ENCODE peak calls at places on chromosomes 4 and X, in nine cellular contexts. O is H9, X is GM06990, A is endothelial cell, Y is LNCaP clone FGC, I is fibroblast of lung, R is RWPE1, M is cardiac fibroblast, G is WTC11. H is an unnamed sample.

GRCh38 chrX:48475295-48475694 is 704 bp upstream of the FTSJ1 start:
- DNase-seq in G (no peak), M (no peak), I (no peak), X (no peak), A (no peak), O (no peak), Y (no peak), R (no peak), H (no peak)

GRCh38 chr4:37802068-37802666 is 24.3 kb upstream of the PGM2 start:
- DNase-seq in R (peak; percentile 64), M (peak; percentile 67), Y (peak; percentile 65), O (peak; percentile 80), I (peak; percentile 54), G (peak; percentile 39), X (no peak), A (peak; percentile 47), H (peak; percentile 45)

GRCh38 chr4:104524591-104524990 is 29.9 kb upstream of the CXXC4 start:
- DNase-seq in M (no peak), A (no peak), I (peak; percentile 73), R (peak; percentile 1), O (no peak), G (no peak), X (no peak), Y (no peak), H (no peak)

GRCh38 chr4:8574796-8575370 is 5.3 kb upstream of the GPR78 start:
- DNase-seq in I (no peak), X (no peak), M (no peak), R (no peak), Y (no peak), A (no peak), G (no peak), O (no peak), H (no peak)

GRCh38 chr4:1015179-1015578 is 3.8 kb downstream of the FGFRL1 start:
- DNase-seq in R (no peak), I (no peak), X (no peak), G (no peak), O (no peak), Y (no peak), M (no peak), A (no peak), H (no peak)

GRCh38 chr4:25523405-25523804 is 132.2 kb upstream of the SLC34A2 start:
- DNase-seq in I (peak; percentile 9), G (no peak), M (no peak), R (no peak), A (no peak), O (no peak), Y (no peak), X (no peak), H (no peak)

GRCh38 chrX:17859609-17860178 is 1.4 kb downstream of the RAI2 start:
- DNase-seq in O (no peak), G (peak; percentile 11), A (no peak), I (no peak), M (no peak), Y (no peak), X (no peak), R (no peak), H (no peak)

GRCh38 chr4:120049732-120050494 is 16.7 kb downstream of the MAD2L1 start:
- DNase-seq in I (peak; percentile 83), A (peak; percentile 88), M (peak; percentile 87), X (peak; percentile 40), Y (peak; percentile 38), O (peak; percentile 81), G (peak; percentile 85), R (peak; percentile 50), H (peak; percentile 87)

GRCh38 chr4:11418610-11419009 is 10.1 kb downstream of the HS3ST1 start:
- DNase-seq in R (no peak), X (no peak), G (no peak), I (no peak), Y (no peak), A (peak; percentile 26), M (no peak), O (no peak), H (no peak)

GRCh38 chr4:3352505-3352904 is 59.7 kb downstream of the RGS12 start:
- DNase-seq in G (no peak), I (no peak), A (no peak), R (no peak), X (no peak), M (no peak), O (no peak), Y (no peak), H (no peak)

DNA sequence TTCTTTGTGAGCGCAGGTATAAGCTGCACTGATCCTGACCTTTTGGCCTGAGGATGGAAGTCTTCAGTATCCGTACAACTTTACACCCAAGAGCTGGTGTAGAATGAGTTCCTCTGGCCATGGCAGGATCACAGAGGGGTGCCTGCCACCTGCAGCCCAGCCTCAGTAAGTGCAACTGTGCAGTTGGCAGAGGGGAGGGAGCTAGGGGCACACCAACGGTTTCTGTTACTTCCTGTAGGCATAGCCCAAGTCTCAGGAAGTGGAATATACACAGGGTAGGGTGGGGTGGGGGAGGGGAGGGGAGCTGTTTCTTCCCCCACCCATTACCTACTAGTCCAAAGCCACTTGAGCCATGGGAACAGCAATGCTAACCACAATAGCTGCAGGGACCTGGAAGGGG is 85.4 kb upstream of the GBA3 start:
- DNase-seq in G (peak; percentile 36), R (peak; percentile 42), O (peak; percentile 52), M (peak; percentile 63), X (peak; percentile 28), Y (peak; percentile 17), I (peak; percentile 41), A (peak; percentile 35), H (peak; percentile 28)
- TF ChIP-seq CTCF in G (no peak), R (peak; percentile 19), O (peak; percentile 51), M (peak; percentile 55), X (peak; percentile 36), Y (peak; percentile 93), I (peak; percentile 73), A (no peak), H (peak; percentile 55)

GRCh38 chr4:139184129-139184528 is 7.1 kb upstream of the ELF2 start:
- DNase-seq in X (no peak), A (no peak), O (no peak), Y (no peak), I (peak; percentile 37), R (no peak), G (no peak), M (peak; percentile 73), H (peak; percentile 55)
- TF ChIP-seq CTCF in X (peak; percentile 2), A (no peak), O (no peak), Y (peak; percentile 39), I (peak; percentile 32), R (peak; percentile 15), G (no peak), M (peak; percentile 3), H (peak; percentile 42)

DNA sequence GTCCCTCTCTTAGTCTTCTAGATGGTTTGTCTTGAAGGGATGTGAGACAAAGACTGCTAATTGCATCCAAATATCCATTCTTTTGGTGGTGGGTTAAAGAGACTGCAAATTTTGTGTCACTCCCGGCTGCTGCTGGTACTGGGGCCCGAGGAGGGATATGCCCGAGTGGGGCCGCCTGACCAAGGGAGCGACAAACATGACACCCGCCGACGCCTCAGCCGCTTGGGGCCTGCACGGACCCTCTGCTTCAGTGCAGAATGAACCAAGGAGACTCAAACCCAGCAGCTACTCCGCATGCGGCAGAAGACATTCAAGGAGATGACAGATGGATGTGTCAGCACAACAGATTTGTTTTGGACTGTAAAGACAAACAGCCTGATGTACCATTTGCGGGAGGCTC is 13.5 kb upstream of the ARX start:
- DNase-seq in M (no peak), O (no peak), I (no peak), A (no peak), G (no peak), R (no peak), X (no peak), Y (no peak), H (no peak)
- TF ChIP-seq CTCF in M (no peak), O (no peak), I (no peak), A (no peak), G (no peak), R (no peak), X (no peak), Y (no peak), H (no peak)

GRCh38 chr4:6716958-6717655 is 1.1 kb downstream of the BLOC1S4 start:
- DNase-seq in G (no peak), M (no peak), O (no peak), I (no peak), X (no peak), A (no peak), Y (no peak), R (no peak), H (no peak)

GRCh38 chr4:6714954-6715353 is 1.0 kb upstream of the BLOC1S4 start:
- DNase-seq in G (no peak), X (no peak), M (no peak), A (no peak), O (no peak), R (no peak), I (no peak), Y (no peak), H (no peak)

GRCh38 chr4:6718932-6719610 is 3.1 kb downstream of the BLOC1S4 start:
- DNase-seq in G (no peak), O (no peak), I (no peak), R (no peak), Y (no peak), M (no peak), X (no peak), A (no peak), H (no peak)

GRCh38 chr4:6715704-6716017 is 313 bp upstream of the BLOC1S4 start:
- DNase-seq in I (no peak), Y (no peak), A (no peak), G (no peak), X (no peak), R (no peak), M (no peak), O (no peak), H (no peak)

DNA sequence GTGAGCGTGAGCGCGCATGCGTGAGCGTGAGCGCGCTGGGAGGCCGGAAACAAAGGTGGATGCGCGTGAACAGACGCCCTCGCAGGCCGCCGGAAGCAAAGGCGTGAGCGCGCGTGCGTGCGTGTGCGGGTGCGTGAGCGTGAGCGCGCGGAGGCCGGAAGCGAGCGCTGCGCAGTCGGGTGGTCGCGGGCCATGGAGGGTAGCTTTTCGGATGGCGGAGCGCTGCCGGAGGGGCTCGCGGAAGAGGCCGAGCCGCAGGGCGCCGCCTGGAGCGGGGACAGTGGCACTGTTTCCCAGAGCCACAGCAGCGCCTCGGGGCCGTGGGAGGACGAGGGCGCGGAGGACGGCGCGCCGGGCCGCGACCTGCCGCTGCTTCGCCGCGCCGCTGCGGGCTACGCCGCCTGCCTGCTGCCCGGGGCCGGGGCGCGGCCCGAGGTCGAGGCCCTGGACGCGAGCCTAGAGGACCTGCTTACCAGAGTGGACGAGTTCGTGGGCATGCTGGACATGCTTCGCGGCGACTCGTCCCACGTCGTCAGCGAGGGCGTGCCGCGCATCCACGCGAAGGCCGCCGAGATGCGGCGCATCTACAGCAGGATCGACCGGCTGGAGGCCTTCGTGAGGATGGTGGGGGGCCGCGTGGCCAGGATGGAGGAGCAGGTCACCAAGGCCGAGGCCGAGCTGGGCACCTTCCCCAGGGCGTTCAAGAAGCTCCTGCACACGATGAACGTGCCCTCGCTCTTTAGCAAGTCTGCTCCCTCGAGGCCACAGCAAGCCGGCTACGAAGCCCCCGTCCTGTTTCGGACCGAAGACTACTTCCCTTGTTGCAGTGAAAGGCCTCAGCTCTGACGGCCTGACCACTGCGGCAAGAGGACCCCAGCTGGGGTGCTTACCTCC is at the start of gene BLOC1S4:
- DNase-seq in M (peak; percentile 94), X (peak; percentile 95), Y (peak; percentile 77), I (peak; percentile 93), G (peak; percentile 77), R (peak; percentile 85), A (peak; percentile 80), O (peak; percentile 86), H (peak; percentile 92)
- TF ChIP-seq CTCF in M (no peak), X (no peak), Y (no peak), I (peak; percentile 5), G (no peak), R (no peak), A (no peak), O (peak; percentile 13), H (peak; percentile 3)